ENCODE peak calls at places on chromosomes 7 and 10, in seven cellular contexts. One of them, this sample, is unnamed.
A peak's percentile ranks its signal among the peaks of the same experiment; 100 is the strongest.

GRCh38 chr10:17348111-17349008 is 106.0 kb downstream of the ST8SIA6 start:
- DNase-seq in neural progenitor cell: peak; percentile 24
- DNase-seq in GM23248: peak; percentile 94
- DNase-seq in HCT116: peak; percentile 83
- DNase-seq in mammary epithelial cell: peak; percentile 95
- DNase-seq in endothelial cell of umbilical vein: peak; percentile 56
- DNase-seq in fibroblast of lung: peak; percentile 94
- DNase-seq in this sample: peak; percentile 17

GRCh38 chr10:366186-366585 is 230.9 kb downstream of the ZMYND11 start:
- DNase-seq in mammary epithelial cell: no peak
- DNase-seq in HCT116: no peak
- DNase-seq in fibroblast of lung: no peak
- DNase-seq in neural progenitor cell: no peak
- DNase-seq in GM23248: no peak
- DNase-seq in endothelial cell of umbilical vein: no peak
- DNase-seq in this sample: no peak

GRCh38 chr7:151631149-151631967 is 111.7 kb upstream of the RHEB start:
- DNase-seq in GM23248: peak; percentile 68
- DNase-seq in endothelial cell of umbilical vein: peak; percentile 54
- DNase-seq in fibroblast of lung: peak; percentile 39
- DNase-seq in mammary epithelial cell: peak; percentile 41
- DNase-seq in HCT116: no peak
- DNase-seq in neural progenitor cell: peak; percentile 80
- DNase-seq in this sample: no peak

GRCh38 chr7:126972571-126972970 is 280.2 kb downstream of the GRM8 start:
- DNase-seq in endothelial cell of umbilical vein: no peak
- DNase-seq in fibroblast of lung: no peak
- DNase-seq in GM23248: no peak
- DNase-seq in HCT116: no peak
- DNase-seq in neural progenitor cell: peak; percentile 62
- DNase-seq in mammary epithelial cell: no peak
- DNase-seq in this sample: no peak

GRCh38 chr7:19617921-19618320 is 90.9 kb downstream of the POLR1F start:
- DNase-seq in HCT116: no peak
- DNase-seq in mammary epithelial cell: no peak
- DNase-seq in endothelial cell of umbilical vein: no peak
- DNase-seq in GM23248: peak; percentile 2
- DNase-seq in fibroblast of lung: no peak
- DNase-seq in neural progenitor cell: no peak
- DNase-seq in this sample: no peak

GRCh38 chr7:21013765-21014502 is 227.2 kb upstream of the SP8 start:
- DNase-seq in HCT116: no peak
- DNase-seq in GM23248: no peak
- DNase-seq in neural progenitor cell: no peak
- DNase-seq in endothelial cell of umbilical vein: no peak
- DNase-seq in mammary epithelial cell: peak; percentile 80
- DNase-seq in fibroblast of lung: no peak
- DNase-seq in this sample: no peak

GRCh38 chr7:18541189-18541870 is 45.8 kb downstream of the HDAC9 start:
- DNase-seq in mammary epithelial cell: no peak
- DNase-seq in HCT116: no peak
- DNase-seq in neural progenitor cell: no peak
- DNase-seq in GM23248: peak; percentile 79
- DNase-seq in fibroblast of lung: peak; percentile 63
- DNase-seq in endothelial cell of umbilical vein: peak; percentile 88
- DNase-seq in this sample: no peak

GRCh38 chr10:124262249-124262865 is 156.4 kb downstream of the OAT start:
- DNase-seq in fibroblast of lung: no peak
- DNase-seq in HCT116: no peak
- DNase-seq in mammary epithelial cell: no peak
- DNase-seq in GM23248: no peak
- DNase-seq in neural progenitor cell: no peak
- DNase-seq in endothelial cell of umbilical vein: peak; percentile 11
- DNase-seq in this sample: no peak

GRCh38 chr7:28729276-28729675 is 228.9 kb downstream of the TRIL start:
- DNase-seq in endothelial cell of umbilical vein: no peak
- DNase-seq in neural progenitor cell: no peak
- DNase-seq in GM23248: peak; percentile 53
- DNase-seq in mammary epithelial cell: peak; percentile 42
- DNase-seq in HCT116: no peak
- DNase-seq in fibroblast of lung: peak; percentile 44
- DNase-seq in this sample: no peak

GRCh38 chr7:99786726-99787300 is 2.8 kb upstream of the CYP3A4 start:
- DNase-seq in mammary epithelial cell: peak; percentile 81
- DNase-seq in neural progenitor cell: no peak
- DNase-seq in fibroblast of lung: no peak
- DNase-seq in GM23248: no peak
- DNase-seq in endothelial cell of umbilical vein: no peak
- DNase-seq in HCT116: no peak
- DNase-seq in this sample: no peak

GRCh38 chr7:99780588-99780987 is 3.4 kb downstream of the CYP3A4 start:
- DNase-seq in endothelial cell of umbilical vein: no peak
- DNase-seq in neural progenitor cell: no peak
- DNase-seq in fibroblast of lung: no peak
- DNase-seq in HCT116: no peak
- DNase-seq in mammary epithelial cell: no peak
- DNase-seq in GM23248: no peak
- DNase-seq in this sample: no peak

GRCh38 chr7:99782012-99782953 is 1.7 kb downstream of the CYP3A4 start:
- DNase-seq in GM23248: no peak
- DNase-seq in mammary epithelial cell: no peak
- DNase-seq in HCT116: no peak
- DNase-seq in endothelial cell of umbilical vein: no peak
- DNase-seq in neural progenitor cell: peak; percentile 12
- DNase-seq in fibroblast of lung: no peak
- DNase-seq in this sample: no peak

GRCh38 chr7:99779949-99780348 is 4.0 kb downstream of the CYP3A4 start:
- DNase-seq in fibroblast of lung: no peak
- DNase-seq in GM23248: no peak
- DNase-seq in neural progenitor cell: no peak
- DNase-seq in HCT116: no peak
- DNase-seq in endothelial cell of umbilical vein: no peak
- DNase-seq in mammary epithelial cell: no peak
- DNase-seq in this sample: no peak

GRCh38 chr7:99784007-99784406 is at the start of gene CYP3A4:
- DNase-seq in fibroblast of lung: no peak
- DNase-seq in HCT116: no peak
- DNase-seq in neural progenitor cell: no peak
- DNase-seq in endothelial cell of umbilical vein: no peak
- DNase-seq in GM23248: peak; percentile 6
- DNase-seq in mammary epithelial cell: no peak
- DNase-seq in this sample: no peak
- H3K4me3 ChIP-seq in fibroblast of lung: no peak within 1 kb of the TSS
- H3K4me3 ChIP-seq in HCT116: no peak within 1 kb of the TSS
- H3K4me3 ChIP-seq in neural progenitor cell: no peak within 1 kb of the TSS
- H3K4me3 ChIP-seq in endothelial cell of umbilical vein: no peak within 1 kb of the TSS
- H3K4me3 ChIP-seq in GM23248: no peak within 1 kb of the TSS
- H3K4me3 ChIP-seq in mammary epithelial cell: no peak within 1 kb of the TSS
- H3K4me3 ChIP-seq in this sample: no peak within 1 kb of the TSS

GRCh38 chr7:158596745-158597144 is 9.1 kb upstream of the PTPRN2 start:
- DNase-seq in fibroblast of lung: no peak
- DNase-seq in endothelial cell of umbilical vein: no peak
- DNase-seq in HCT116: no peak
- DNase-seq in neural progenitor cell: no peak
- DNase-seq in mammary epithelial cell: no peak
- DNase-seq in GM23248: no peak
- DNase-seq in this sample: no peak
- H2AFZ ChIP-seq in fibroblast of lung: no peak overlapping the region
- H2AFZ ChIP-seq in endothelial cell of umbilical vein: no peak overlapping the region
- H2AFZ ChIP-seq in HCT116: no peak overlapping the region
- H2AFZ ChIP-seq in neural progenitor cell: no peak overlapping the region
- H2AFZ ChIP-seq in mammary epithelial cell: no peak overlapping the region
- H2AFZ ChIP-seq in GM23248: no peak overlapping the region
- H2AFZ ChIP-seq in this sample: no peak overlapping the region

DNA sequence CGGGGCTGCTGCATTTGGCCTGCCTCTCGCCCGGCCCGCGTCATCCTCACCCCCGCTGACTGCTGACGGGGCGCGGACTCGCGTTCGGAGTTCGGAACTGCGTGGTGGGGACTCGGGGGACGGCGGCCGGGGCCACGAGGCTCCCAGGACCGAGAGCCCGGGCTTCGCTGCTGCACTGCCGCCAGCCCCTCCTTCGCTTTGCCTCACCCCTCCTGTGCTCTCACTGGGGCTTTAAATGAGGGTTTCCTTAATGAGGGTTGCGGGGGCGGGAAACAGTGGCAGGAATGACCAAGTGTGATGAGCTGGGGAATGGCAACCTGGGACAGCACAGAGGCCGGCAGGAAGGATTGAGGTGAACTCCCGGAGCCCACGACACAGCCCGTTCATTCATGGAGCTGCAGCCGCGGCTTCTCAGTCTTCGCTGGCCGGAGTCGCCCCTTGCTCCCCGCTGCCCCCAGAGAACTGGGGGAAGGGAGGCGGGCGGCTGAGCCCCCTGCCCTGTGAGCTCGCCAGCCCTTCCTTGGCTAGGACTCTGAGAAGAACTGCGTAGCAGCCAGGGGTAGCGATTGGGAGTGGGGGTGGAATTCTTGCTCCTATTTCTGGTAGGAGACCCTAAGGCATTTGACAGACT is 1.5 kb upstream of the LRRC4 start:
- DNase-seq in HCT116: no peak
- DNase-seq in endothelial cell of umbilical vein: no peak
- DNase-seq in neural progenitor cell: no peak
- DNase-seq in mammary epithelial cell: no peak
- DNase-seq in fibroblast of lung: peak; percentile 26
- DNase-seq in GM23248: peak; percentile 78
- DNase-seq in this sample: no peak
- TF ChIP-seq EZH2 in HCT116: no peak
- TF ChIP-seq EZH2 in endothelial cell of umbilical vein: no peak
- TF ChIP-seq EZH2 in neural progenitor cell: no peak
- TF ChIP-seq EZH2 in mammary epithelial cell: no peak
- TF ChIP-seq EZH2 in fibroblast of lung: no peak
- TF ChIP-seq EZH2 in GM23248: no peak
- TF ChIP-seq EZH2 in this sample: no peak

GRCh38 chr7:123658023-123658422 is 2.4 kb downstream of the LMOD2 start:
- DNase-seq in HCT116: no peak
- DNase-seq in neural progenitor cell: no peak
- DNase-seq in endothelial cell of umbilical vein: no peak
- DNase-seq in GM23248: no peak
- DNase-seq in mammary epithelial cell: no peak
- DNase-seq in fibroblast of lung: no peak
- DNase-seq in this sample: no peak
- H3K4me3 ChIP-seq in HCT116: no peak overlapping the region
- H3K4me3 ChIP-seq in neural progenitor cell: no peak overlapping the region
- H3K4me3 ChIP-seq in endothelial cell of umbilical vein: no peak overlapping the region
- H3K4me3 ChIP-seq in GM23248: no peak overlapping the region
- H3K4me3 ChIP-seq in mammary epithelial cell: no peak overlapping the region
- H3K4me3 ChIP-seq in fibroblast of lung: no peak overlapping the region
- H3K4me3 ChIP-seq in this sample: no peak overlapping the region

GRCh38 chr7:45689011-45689796 is 115.0 kb downstream of the ADCY1 start:
- DNase-seq in fibroblast of lung: peak; percentile 92
- DNase-seq in endothelial cell of umbilical vein: peak; percentile 21
- DNase-seq in mammary epithelial cell: peak; percentile 63
- DNase-seq in HCT116: no peak
- DNase-seq in neural progenitor cell: no peak
- DNase-seq in GM23248: peak; percentile 72
- DNase-seq in this sample: no peak
- H2AFZ ChIP-seq in fibroblast of lung: peak overlapping the region; percentile 30
- H2AFZ ChIP-seq in endothelial cell of umbilical vein: peak overlapping the region; percentile 42
- H2AFZ ChIP-seq in mammary epithelial cell: peak overlapping the region; percentile 63
- H2AFZ ChIP-seq in HCT116: no peak overlapping the region
- H2AFZ ChIP-seq in neural progenitor cell: no peak overlapping the region
- H2AFZ ChIP-seq in GM23248: peak overlapping the region; percentile 53
- H2AFZ ChIP-seq in this sample: no peak overlapping the region

This sample was measured in hepatocyte.